ENCODE peak calls at places on chromosomes 5 and 9, in four cellular contexts. Y, J, K and I are unnamed samples.

GRCh38 chr9:131986576-131986975 is 93.1 kb downstream of the MED27 start:
- DNase-seq in Y (no peak), J (no peak), K (peak; percentile 23), I (no peak)

GRCh38 chr5:133900498-133901270 is 67.7 kb downstream of the C5orf15 start:
- DNase-seq in Y (no peak), J (no peak), K (no peak), I (no peak)

GRCh38 chr5:33488558-33489355 is 48.0 kb downstream of the TARS1 start:
- DNase-seq in Y (no peak), J (no peak), K (no peak), I (no peak)

GRCh38 chr9:122835313-122835731 is 6.9 kb upstream of the PDCL start:
- DNase-seq in Y (no peak), J (no peak), K (no peak), I (no peak)

GRCh38 chr9:89153618-89154017 is 25.0 kb downstream of the SHC3 start:
- DNase-seq in Y (no peak), J (peak; percentile 80), K (peak; percentile 93), I (peak; percentile 83)

GRCh38 chr5:119393201-119393691 is 37.4 kb downstream of the TNFAIP8 start:
- DNase-seq in Y (no peak), J (no peak), K (peak; percentile 77), I (no peak)

GRCh38 chr9:131098391-131099087 is 2.2 kb downstream of the AIF1L start:
- DNase-seq in Y (no peak), J (no peak), K (no peak), I (no peak)

GRCh38 chr9:38181866-38182265 is 112.8 kb upstream of the SHB start:
- DNase-seq in Y (no peak), J (no peak), K (no peak), I (no peak)

GRCh38 chr5:32522429-32523143 is 62.8 kb upstream of the SUB1 start:
- DNase-seq in Y (no peak), J (peak; percentile 90), K (peak; percentile 96), I (peak; percentile 45)

GRCh38 chr5:74075496-74075895 is 449.5 kb downstream of the ARHGEF28 start:
- DNase-seq in Y (no peak), J (no peak), K (no peak), I (no peak)

GRCh38 chr5:178250263-178250662 is 17.7 kb upstream of the PHYKPL start:
- DNase-seq in Y (no peak), J (no peak), K (no peak), I (no peak)

GRCh38 chr5:58629190-58630159 is 46.6 kb downstream of the RAB3C start:
- DNase-seq in Y (no peak), J (no peak), K (no peak), I (no peak)

GRCh38 chr9:34958411-34958982 is 412 bp downstream of the PHF24 start:
- DNase-seq in Y (no peak), J (no peak), K (no peak), I (no peak)

GRCh38 chr9:132162764-132163456 is 1.1 kb downstream of the NTNG2 start:
- DNase-seq in Y (no peak), J (no peak), K (no peak), I (no peak)

GRCh38 chr5:80689627-80690026 is 34.8 kb upstream of the DHFR start:
- DNase-seq in Y (no peak), J (no peak), K (no peak), I (no peak)

GRCh38 chr5:118478852-118479251 is 509.5 kb downstream of the DTWD2 start:
- DNase-seq in Y (no peak), J (no peak), K (no peak), I (no peak)

GRCh38 chr5:139725073-139725830 is 70.4 kb upstream of the PSD2 start:
- DNase-seq in Y (no peak), J (peak; percentile 74), K (peak; percentile 82), I (peak; percentile 91)

GRCh38 chr9:95373069-95373681 is 55.7 kb upstream of the FANCC start:
- DNase-seq in Y (no peak), J (no peak), K (no peak), I (no peak)

GRCh38 chr5:88732181-88732633 is 150.8 kb downstream of the MEF2C start:
- DNase-seq in Y (peak; percentile 62), J (peak; percentile 27), K (peak; percentile 86), I (peak; percentile 24)

GRCh38 chr5:105593011-105593760 is 2030.6 kb upstream of the NUDT12 start:
- DNase-seq in Y (no peak), J (no peak), K (no peak), I (no peak)

GRCh38 chr5:76908166-76908565 is 44.7 kb upstream of the CRHBP start:
- DNase-seq in Y (no peak), J (no peak), K (no peak), I (no peak)

GRCh38 chr5:123545506-123545905 is 33.5 kb downstream of the CSNK1G3 start:
- DNase-seq in Y (no peak), J (peak; percentile 48), K (peak; percentile 5), I (peak; percentile 46)

GRCh38 chr5:160486573-160486972 is 64.9 kb downstream of the PTTG1 start:
- DNase-seq in Y (no peak), J (no peak), K (no peak), I (no peak)

GRCh38 chr5:14671414-14671813 is 6.9 kb downstream of the OTULIN start:
- DNase-seq in Y (no peak), J (peak; percentile 33), K (peak; percentile 54), I (peak; percentile 31)

DNA sequence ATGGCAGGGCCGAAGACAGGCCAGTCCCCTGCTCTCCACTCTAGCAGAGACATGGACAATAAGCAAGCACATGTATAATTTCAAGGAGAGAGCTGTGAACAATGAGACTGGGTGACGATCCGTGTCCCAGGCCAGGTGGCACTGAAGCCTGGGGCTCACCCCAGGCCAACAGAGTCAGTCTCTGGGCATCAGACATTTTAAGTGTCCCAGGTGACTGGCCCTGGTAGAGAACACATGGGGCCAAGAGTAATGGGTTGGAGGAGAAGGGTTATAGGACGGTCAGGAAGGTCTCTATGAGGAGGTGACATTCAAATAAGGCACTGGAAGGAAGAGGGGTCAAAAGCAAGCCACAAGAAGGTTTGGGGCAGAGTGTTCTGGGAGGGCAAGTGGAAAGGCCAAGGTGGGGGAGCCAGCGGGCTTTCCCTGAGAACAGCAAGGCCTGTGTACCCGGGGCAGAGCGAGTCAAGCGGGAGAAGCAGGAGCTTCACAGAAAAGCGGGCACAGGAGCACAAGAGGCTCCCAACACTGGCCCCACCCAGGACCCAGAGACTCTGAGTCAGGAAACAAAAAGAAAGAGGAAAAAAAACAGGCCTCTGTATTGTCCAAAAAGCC is 1.1 kb upstream of the AKNA start:
- DNase-seq in Y (no peak), J (no peak), K (no peak), I (no peak)
- H3K4me3 ChIP-seq in Y (peak overlapping the region; percentile 56), J (no peak overlapping the region), K (no peak overlapping the region), I (no peak overlapping the region)

DNA sequence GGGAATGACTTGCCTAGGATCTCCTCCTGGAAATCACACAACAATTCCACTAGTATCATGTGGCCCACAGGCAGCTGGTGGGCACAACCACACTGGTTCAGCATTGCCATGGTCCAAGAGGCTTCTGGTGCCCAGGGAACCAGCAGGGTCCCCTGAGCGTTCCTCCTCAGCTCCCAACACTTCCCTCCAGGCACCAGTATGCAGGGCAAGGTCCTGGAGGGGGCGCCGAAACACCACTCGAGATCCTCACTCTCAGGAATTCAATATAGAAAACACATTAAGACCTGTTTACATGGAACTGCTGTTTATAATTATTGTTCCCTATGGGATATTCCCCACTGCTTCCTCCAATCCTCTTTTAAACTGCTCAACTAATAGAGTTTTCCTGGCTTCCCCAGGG is 91.9 kb upstream of the GABRP start:
- DNase-seq in Y (no peak), J (no peak), K (no peak), I (no peak)
- TF ChIP-seq CTCF in Y (no peak), J (no peak), K (no peak), I (no peak)

GRCh38 chr5:159207616-159208507 is 1.5 kb downstream of the RNF145 start:
- DNase-seq in Y (peak; percentile 88), J (peak; percentile 79), K (peak; percentile 91), I (peak; percentile 70)

GRCh38 chr5:159206818-159207217 is 2.5 kb downstream of the RNF145 start:
- DNase-seq in Y (no peak), J (no peak), K (peak; percentile 21), I (no peak)

GRCh38 chr5:159208508-159209437 is 580 bp downstream of the RNF145 start:
- DNase-seq in Y (peak; percentile 71), J (peak; percentile 46), K (peak; percentile 46), I (peak; percentile 60)

GRCh38 chr5:159207222-159207615 is 2.1 kb downstream of the RNF145 start:
- DNase-seq in Y (no peak), J (no peak), K (no peak), I (no peak)

DNA sequence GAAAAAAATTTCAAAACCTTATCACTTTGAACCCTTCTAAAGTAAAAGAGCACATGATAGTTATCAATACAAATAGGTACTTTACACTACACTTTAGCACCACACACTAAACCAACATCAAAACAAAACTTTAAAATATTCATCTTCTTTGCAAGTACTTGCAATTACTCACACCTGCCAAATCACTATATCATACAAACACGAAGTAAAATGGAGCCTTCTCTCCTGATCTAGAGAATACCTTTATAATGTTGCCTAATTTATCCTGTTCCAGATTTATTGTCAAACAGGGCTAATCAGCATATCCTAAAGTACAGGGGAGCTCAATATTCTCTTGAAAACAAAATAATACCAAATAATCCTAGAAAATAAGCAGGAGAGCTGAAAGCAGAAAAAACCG is 3.0 kb downstream of the RNF145 start:
- DNase-seq in Y (no peak), J (no peak), K (no peak), I (no peak)
- H3K4me3 ChIP-seq in Y (peak overlapping the region; percentile 80), J (peak overlapping the region; percentile 80), K (peak overlapping the region; percentile 71), I (peak overlapping the region; percentile 82)

GRCh38 chr5:31319338-31319737 is 125.9 kb downstream of the CDH6 start:
- DNase-seq in Y (no peak), J (no peak), K (no peak), I (no peak)

GRCh38 chr5:31317642-31318041 is 124.2 kb downstream of the CDH6 start:
- DNase-seq in Y (no peak), J (no peak), K (no peak), I (no peak)
- TF ChIP-seq CTCF in Y (no peak), J (no peak), K (no peak), I (no peak)

DNA sequence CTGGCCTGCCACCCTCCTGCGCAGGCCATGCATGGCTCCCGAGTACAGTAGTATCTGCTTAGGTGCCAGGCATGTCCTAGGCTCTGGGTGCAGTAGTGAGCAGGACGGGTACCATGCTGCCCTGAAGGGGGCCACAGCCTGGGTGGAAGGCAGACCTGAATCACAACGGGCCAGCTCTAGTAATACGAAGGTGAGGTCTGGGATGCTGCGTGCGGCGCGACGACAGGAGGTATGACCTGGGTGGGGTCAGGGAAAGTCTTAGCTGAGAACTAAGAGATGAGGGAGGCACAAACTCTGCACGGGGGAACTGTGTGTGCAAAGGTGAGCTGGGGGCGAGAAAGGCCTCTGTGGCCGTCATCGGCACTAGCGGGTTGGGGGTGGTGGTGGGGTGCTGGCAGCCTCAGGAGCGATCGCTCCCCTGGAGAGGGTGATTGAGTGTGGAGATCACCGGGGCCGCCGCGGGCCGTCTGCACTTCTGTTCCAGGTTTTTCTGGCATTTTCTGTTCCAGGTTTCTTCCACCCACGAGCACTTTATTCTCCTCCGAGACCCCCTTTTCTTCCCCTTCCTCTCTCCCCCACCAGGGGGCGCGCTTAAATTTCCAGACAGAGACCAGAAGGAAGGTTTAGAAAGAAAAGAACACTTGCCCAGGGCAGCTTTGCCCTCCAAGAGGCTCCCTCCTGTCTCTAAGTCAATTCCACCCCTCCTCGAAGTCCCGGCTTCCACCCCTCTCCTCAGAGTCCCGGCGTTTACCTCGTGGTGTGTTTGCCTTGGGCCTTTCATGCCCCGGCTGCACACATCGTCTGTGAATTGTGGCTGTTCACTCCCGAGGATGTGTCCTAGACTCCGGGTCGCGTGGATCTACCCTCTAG is 15.1 kb downstream of the PDLIM4 start:
- DNase-seq in Y (no peak), J (peak; percentile 64), K (no peak), I (no peak)
- H3K4me3 ChIP-seq in Y (no peak overlapping the region), J (no peak overlapping the region), K (no peak overlapping the region), I (no peak overlapping the region)

GRCh38 chr9:125428060-125428481 is 166.4 kb downstream of the GAPVD1 start:
- DNase-seq in Y (no peak), J (peak; percentile 19), K (no peak), I (no peak)
- TF ChIP-seq CTCF in Y (no peak), J (peak; percentile 46), K (peak; percentile 36), I (peak; percentile 52)